ENCODE peak calls at places on chromosomes 11 and 22, in five cellular contexts. A is NCI-H82, F is posterior vena cava, E is BJ, T is nucleus accumbens. I is an unnamed sample.

GRCh38 chr11:115208808-115209259 is 295.4 kb downstream of the CADM1 start:
- DNase-seq in T (no peak), E (no peak), F (no peak), A (no peak), I (no peak)

GRCh38 chr11:116731097-116731761 is 41.6 kb downstream of the BUD13 start:
- DNase-seq in E (no peak), F (peak), A (peak), T (peak), I (no peak)

GRCh38 chr22:25062378-25063095 is 110.0 kb downstream of the KIAA1671 start:
- DNase-seq in A (no peak), T (no peak), F (no peak), E (no peak), I (peak)

GRCh38 chr11:118353084-118353710 is 6.2 kb upstream of the UBE4A start:
- DNase-seq in T (no peak), E (no peak), A (peak), F (no peak), I (peak)

GRCh38 chr11:10925149-10925926 is 67.5 kb upstream of the ZBED5 start:
- DNase-seq in F (no peak), A (peak), E (no peak), T (no peak), I (no peak)

GRCh38 chr11:110829873-110830272 is 117.6 kb upstream of the ARHGAP20 start:
- DNase-seq in F (no peak), T (no peak), E (no peak), A (no peak), I (peak)

GRCh38 chr22:19535001-19535400 is 10.8 kb upstream of the CLDN5 start:
- DNase-seq in F (no peak), A (no peak), T (no peak), E (no peak), I (peak)

GRCh38 chr11:44623321-44623715 is 57.9 kb downstream of the CD82 start:
- DNase-seq in A (no peak), E (no peak), T (no peak), F (peak), I (peak)

GRCh38 chr11:72782081-72782920 is 11.5 kb downstream of the STARD10 start:
- DNase-seq in F (no peak), A (peak), E (no peak), T (peak), I (no peak)

GRCh38 chr11:3642071-3642951 is 519 bp upstream of the ART5 start:
- DNase-seq in T (no peak), A (peak), F (peak), E (peak), I (peak)

GRCh38 chr11:2277933-2278523 is 7.6 kb upstream of the ASCL2 start:
- DNase-seq in T (no peak), F (no peak), E (no peak), A (no peak), I (no peak)

GRCh38 chr22:38471237-38471636 is 3.3 kb downstream of the KDELR3 start:
- DNase-seq in T (no peak), F (peak), E (no peak), A (no peak), I (no peak)

GRCh38 chr11:72950685-72951084 is 136.5 kb downstream of the ATG16L2 start:
- DNase-seq in F (no peak), E (no peak), A (no peak), T (no peak), I (no peak)

GRCh38 chr11:108933630-108934029 is 268.8 kb downstream of the DDX10 start:
- DNase-seq in T (no peak), E (no peak), F (no peak), A (no peak), I (no peak)

GRCh38 chr11:71432761-71433647 is 15.2 kb downstream of the DHCR7 start:
- DNase-seq in E (no peak), A (no peak), F (no peak), T (peak), I (no peak)

GRCh38 chr11:27354359-27354965 is 8.6 kb downstream of the CCDC34 start:
- DNase-seq in A (no peak), E (no peak), F (no peak), T (no peak), I (no peak)

I was measured in endothelial cell of umbilical vein.